ENCODE peak calls at places on chromosome 20, in eight cellular contexts. One of them, this sample, is unnamed.

GRCh38 chr20:8856668-8857067 is 212.2 kb upstream of the PLCB4 start:
- DNase-seq in GM19239: no peak
- DNase-seq in non-pigmented ciliary epithelial cell: no peak
- DNase-seq in activated gamma-delta T cell treated with Interleukin-2 at 50 U/mL for 16 hours: no peak
- DNase-seq in progenitor cell of endocrine pancreas: no peak
- DNase-seq in Daoy: no peak
- DNase-seq in dorsolateral prefrontal cortex: no peak
- DNase-seq in NCI-H1092: no peak
- DNase-seq in this sample: no peak

GRCh38 chr20:5484346-5484745 is 167.6 kb upstream of the PROKR2 start:
- DNase-seq in GM19239: no peak
- DNase-seq in non-pigmented ciliary epithelial cell: no peak
- DNase-seq in activated gamma-delta T cell treated with Interleukin-2 at 50 U/mL for 16 hours: no peak
- DNase-seq in progenitor cell of endocrine pancreas: no peak
- DNase-seq in Daoy: no peak
- DNase-seq in dorsolateral prefrontal cortex: no peak
- DNase-seq in NCI-H1092: no peak
- DNase-seq in this sample: no peak

GRCh38 chr20:20887593-20888272 is 175.3 kb upstream of the RALGAPA2 start:
- DNase-seq in GM19239: no peak
- DNase-seq in non-pigmented ciliary epithelial cell: no peak
- DNase-seq in activated gamma-delta T cell treated with Interleukin-2 at 50 U/mL for 16 hours: no peak
- DNase-seq in progenitor cell of endocrine pancreas: no peak
- DNase-seq in Daoy: no peak
- DNase-seq in dorsolateral prefrontal cortex: no peak
- DNase-seq in NCI-H1092: peak; percentile 13
- DNase-seq in this sample: no peak

GRCh38 chr20:47762699-47763098 is 22.6 kb downstream of the SULF2 start:
- DNase-seq in GM19239: no peak
- DNase-seq in non-pigmented ciliary epithelial cell: no peak
- DNase-seq in activated gamma-delta T cell treated with Interleukin-2 at 50 U/mL for 16 hours: no peak
- DNase-seq in progenitor cell of endocrine pancreas: no peak
- DNase-seq in Daoy: no peak
- DNase-seq in dorsolateral prefrontal cortex: no peak
- DNase-seq in NCI-H1092: no peak
- DNase-seq in this sample: no peak

GRCh38 chr20:62642666-62643520 is 590 bp downstream of the SLCO4A1 start:
- DNase-seq in GM19239: no peak
- DNase-seq in non-pigmented ciliary epithelial cell: no peak
- DNase-seq in activated gamma-delta T cell treated with Interleukin-2 at 50 U/mL for 16 hours: peak; percentile 55
- DNase-seq in progenitor cell of endocrine pancreas: peak; percentile 45
- DNase-seq in Daoy: peak; percentile 42
- DNase-seq in dorsolateral prefrontal cortex: no peak
- DNase-seq in NCI-H1092: peak; percentile 27
- DNase-seq in this sample: peak; percentile 44

GRCh38 chr20:825710-826421 is 7.6 kb upstream of the FAM110A start:
- DNase-seq in GM19239: no peak
- DNase-seq in non-pigmented ciliary epithelial cell: no peak
- DNase-seq in activated gamma-delta T cell treated with Interleukin-2 at 50 U/mL for 16 hours: no peak
- DNase-seq in progenitor cell of endocrine pancreas: no peak
- DNase-seq in Daoy: no peak
- DNase-seq in dorsolateral prefrontal cortex: no peak
- DNase-seq in NCI-H1092: no peak
- DNase-seq in this sample: peak; percentile 19

GRCh38 chr20:17417221-17417620 is 114.0 kb downstream of the BFSP1 start:
- DNase-seq in GM19239: no peak
- DNase-seq in non-pigmented ciliary epithelial cell: no peak
- DNase-seq in activated gamma-delta T cell treated with Interleukin-2 at 50 U/mL for 16 hours: no peak
- DNase-seq in progenitor cell of endocrine pancreas: no peak
- DNase-seq in Daoy: no peak
- DNase-seq in dorsolateral prefrontal cortex: no peak
- DNase-seq in NCI-H1092: no peak
- DNase-seq in this sample: no peak

GRCh38 chr20:32970973-32971300 is 33.3 kb downstream of the SUN5 start:
- DNase-seq in GM19239: no peak
- DNase-seq in non-pigmented ciliary epithelial cell: no peak
- DNase-seq in activated gamma-delta T cell treated with Interleukin-2 at 50 U/mL for 16 hours: no peak
- DNase-seq in progenitor cell of endocrine pancreas: no peak
- DNase-seq in Daoy: no peak
- DNase-seq in dorsolateral prefrontal cortex: no peak
- DNase-seq in NCI-H1092: no peak
- DNase-seq in this sample: no peak

GRCh38 chr20:64035066-64035932 is 683 bp upstream of the C20orf204 start:
- DNase-seq in GM19239: no peak
- DNase-seq in non-pigmented ciliary epithelial cell: no peak
- DNase-seq in activated gamma-delta T cell treated with Interleukin-2 at 50 U/mL for 16 hours: no peak
- DNase-seq in progenitor cell of endocrine pancreas: no peak
- DNase-seq in Daoy: no peak
- DNase-seq in dorsolateral prefrontal cortex: no peak
- DNase-seq in NCI-H1092: no peak
- DNase-seq in this sample: no peak

GRCh38 chr20:52003415-52003814 is 188.2 kb downstream of the ZFP64 start:
- DNase-seq in GM19239: no peak
- DNase-seq in non-pigmented ciliary epithelial cell: no peak
- DNase-seq in activated gamma-delta T cell treated with Interleukin-2 at 50 U/mL for 16 hours: no peak
- DNase-seq in progenitor cell of endocrine pancreas: no peak
- DNase-seq in Daoy: no peak
- DNase-seq in dorsolateral prefrontal cortex: no peak
- DNase-seq in NCI-H1092: no peak
- DNase-seq in this sample: no peak

GRCh38 chr20:38138086-38138777 is 26.8 kb downstream of the TGM2 start:
- DNase-seq in GM19239: no peak
- DNase-seq in non-pigmented ciliary epithelial cell: no peak
- DNase-seq in activated gamma-delta T cell treated with Interleukin-2 at 50 U/mL for 16 hours: no peak
- DNase-seq in progenitor cell of endocrine pancreas: no peak
- DNase-seq in Daoy: no peak
- DNase-seq in dorsolateral prefrontal cortex: no peak
- DNase-seq in NCI-H1092: no peak
- DNase-seq in this sample: no peak

GRCh38 chr20:47540443-47541354 is 39.0 kb downstream of the NCOA3 start:
- DNase-seq in GM19239: no peak
- DNase-seq in non-pigmented ciliary epithelial cell: no peak
- DNase-seq in activated gamma-delta T cell treated with Interleukin-2 at 50 U/mL for 16 hours: no peak
- DNase-seq in progenitor cell of endocrine pancreas: no peak
- DNase-seq in Daoy: no peak
- DNase-seq in dorsolateral prefrontal cortex: no peak
- DNase-seq in NCI-H1092: no peak
- DNase-seq in this sample: no peak

GRCh38 chr20:14963262-14963663 is 625.9 kb upstream of the FLRT3 start:
- DNase-seq in GM19239: no peak
- DNase-seq in non-pigmented ciliary epithelial cell: no peak
- DNase-seq in activated gamma-delta T cell treated with Interleukin-2 at 50 U/mL for 16 hours: no peak
- DNase-seq in progenitor cell of endocrine pancreas: no peak
- DNase-seq in Daoy: peak; percentile 28
- DNase-seq in dorsolateral prefrontal cortex: no peak
- DNase-seq in NCI-H1092: no peak
- DNase-seq in this sample: no peak

GRCh38 chr20:58542411-58543095 is 27.4 kb upstream of the APCDD1L start:
- DNase-seq in GM19239: no peak
- DNase-seq in non-pigmented ciliary epithelial cell: no peak
- DNase-seq in activated gamma-delta T cell treated with Interleukin-2 at 50 U/mL for 16 hours: no peak
- DNase-seq in progenitor cell of endocrine pancreas: no peak
- DNase-seq in Daoy: peak; percentile 55
- DNase-seq in dorsolateral prefrontal cortex: no peak
- DNase-seq in NCI-H1092: peak; percentile 37
- DNase-seq in this sample: peak; percentile 33

GRCh38 chr20:57647006-57647932 is 27.0 kb upstream of the ZBP1 start:
- DNase-seq in GM19239: no peak
- DNase-seq in non-pigmented ciliary epithelial cell: no peak
- DNase-seq in activated gamma-delta T cell treated with Interleukin-2 at 50 U/mL for 16 hours: no peak
- DNase-seq in progenitor cell of endocrine pancreas: no peak
- DNase-seq in Daoy: no peak
- DNase-seq in dorsolateral prefrontal cortex: no peak
- DNase-seq in NCI-H1092: no peak
- DNase-seq in this sample: no peak

GRCh38 chr20:17442588-17442987 is 88.6 kb downstream of the BFSP1 start:
- DNase-seq in GM19239: no peak
- DNase-seq in non-pigmented ciliary epithelial cell: no peak
- DNase-seq in activated gamma-delta T cell treated with Interleukin-2 at 50 U/mL for 16 hours: no peak
- DNase-seq in progenitor cell of endocrine pancreas: no peak
- DNase-seq in Daoy: no peak
- DNase-seq in dorsolateral prefrontal cortex: no peak
- DNase-seq in NCI-H1092: no peak
- DNase-seq in this sample: no peak

GRCh38 chr20:8066662-8067061 is 47.1 kb upstream of the TMX4 start:
- DNase-seq in GM19239: no peak
- DNase-seq in non-pigmented ciliary epithelial cell: no peak
- DNase-seq in activated gamma-delta T cell treated with Interleukin-2 at 50 U/mL for 16 hours: no peak
- DNase-seq in progenitor cell of endocrine pancreas: no peak
- DNase-seq in Daoy: no peak
- DNase-seq in dorsolateral prefrontal cortex: no peak
- DNase-seq in NCI-H1092: no peak
- DNase-seq in this sample: no peak

GRCh38 chr20:3687655-3688054 is 5.8 kb upstream of the ADAM33 start:
- DNase-seq in GM19239: no peak
- DNase-seq in non-pigmented ciliary epithelial cell: peak; percentile 22
- DNase-seq in activated gamma-delta T cell treated with Interleukin-2 at 50 U/mL for 16 hours: no peak
- DNase-seq in progenitor cell of endocrine pancreas: no peak
- DNase-seq in Daoy: peak; percentile 54
- DNase-seq in dorsolateral prefrontal cortex: no peak
- DNase-seq in NCI-H1092: no peak
- DNase-seq in this sample: no peak

GRCh38 chr20:25036331-25036936 is 21.5 kb downstream of the ACSS1 start:
- DNase-seq in GM19239: no peak
- DNase-seq in non-pigmented ciliary epithelial cell: no peak
- DNase-seq in activated gamma-delta T cell treated with Interleukin-2 at 50 U/mL for 16 hours: no peak
- DNase-seq in progenitor cell of endocrine pancreas: no peak
- DNase-seq in Daoy: no peak
- DNase-seq in dorsolateral prefrontal cortex: peak; percentile 7
- DNase-seq in NCI-H1092: no peak
- DNase-seq in this sample: no peak

GRCh38 chr20:33701629-33702450 is 15.7 kb upstream of the E2F1 start:
- DNase-seq in GM19239: no peak
- DNase-seq in non-pigmented ciliary epithelial cell: no peak
- DNase-seq in activated gamma-delta T cell treated with Interleukin-2 at 50 U/mL for 16 hours: no peak
- DNase-seq in progenitor cell of endocrine pancreas: no peak
- DNase-seq in Daoy: no peak
- DNase-seq in dorsolateral prefrontal cortex: no peak
- DNase-seq in NCI-H1092: no peak
- DNase-seq in this sample: no peak

GRCh38 chr20:17619351-17620093 is 49.6 kb downstream of the DSTN start:
- DNase-seq in GM19239: no peak
- DNase-seq in non-pigmented ciliary epithelial cell: no peak
- DNase-seq in activated gamma-delta T cell treated with Interleukin-2 at 50 U/mL for 16 hours: no peak
- DNase-seq in progenitor cell of endocrine pancreas: no peak
- DNase-seq in Daoy: no peak
- DNase-seq in dorsolateral prefrontal cortex: no peak
- DNase-seq in NCI-H1092: no peak
- DNase-seq in this sample: peak; percentile 79

GRCh38 chr20:34946661-34947060 is 8.9 kb downstream of the GSS start:
- DNase-seq in GM19239: no peak
- DNase-seq in non-pigmented ciliary epithelial cell: no peak
- DNase-seq in activated gamma-delta T cell treated with Interleukin-2 at 50 U/mL for 16 hours: no peak
- DNase-seq in progenitor cell of endocrine pancreas: no peak
- DNase-seq in Daoy: no peak
- DNase-seq in dorsolateral prefrontal cortex: no peak
- DNase-seq in NCI-H1092: no peak
- DNase-seq in this sample: no peak

GRCh38 chr20:33064572-33065287 is 11.0 kb downstream of the BPIFB3 start:
- DNase-seq in GM19239: no peak
- DNase-seq in non-pigmented ciliary epithelial cell: no peak
- DNase-seq in activated gamma-delta T cell treated with Interleukin-2 at 50 U/mL for 16 hours: no peak
- DNase-seq in progenitor cell of endocrine pancreas: no peak
- DNase-seq in Daoy: no peak
- DNase-seq in dorsolateral prefrontal cortex: no peak
- DNase-seq in NCI-H1092: no peak
- DNase-seq in this sample: no peak

GRCh38 chr20:53569606-53570307 is 23.9 kb downstream of the ZNF217 start:
- DNase-seq in GM19239: no peak
- DNase-seq in non-pigmented ciliary epithelial cell: no peak
- DNase-seq in activated gamma-delta T cell treated with Interleukin-2 at 50 U/mL for 16 hours: no peak
- DNase-seq in progenitor cell of endocrine pancreas: no peak
- DNase-seq in Daoy: no peak
- DNase-seq in dorsolateral prefrontal cortex: no peak
- DNase-seq in NCI-H1092: no peak
- DNase-seq in this sample: peak; percentile 16

GRCh38 chr20:50292324-50293243 is 102.0 kb downstream of the CEBPB start:
- DNase-seq in GM19239: no peak
- DNase-seq in non-pigmented ciliary epithelial cell: peak; percentile 63
- DNase-seq in activated gamma-delta T cell treated with Interleukin-2 at 50 U/mL for 16 hours: no peak
- DNase-seq in progenitor cell of endocrine pancreas: no peak
- DNase-seq in Daoy: peak; percentile 92
- DNase-seq in dorsolateral prefrontal cortex: no peak
- DNase-seq in NCI-H1092: no peak
- DNase-seq in this sample: peak; percentile 93

This sample was measured in upper lobe of left lung.